ENCODE peak calls at places on chromosomes 7 and 10, in seven cellular contexts. P is HCT116, G is lower lobe of right lung, A is keratinocyte, L is WERI-Rb-1, N is neuronal stem cell, F is thoracic aorta. X is an unnamed sample.
A peak's percentile ranks its signal among the peaks of the same experiment; 100 is the strongest.

GRCh38 chr7:101848168-101848951 is 30.9 kb downstream of the CUX1 start:
- DNase-seq in P (no peak), G (peak; percentile 58), A (no peak), L (no peak), N (no peak), F (no peak), X (no peak)

GRCh38 chr10:83539528-83540308 is 599.6 kb upstream of the GHITM start:
- DNase-seq in P (no peak), G (no peak), A (no peak), L (peak; percentile 35), N (no peak), F (peak; percentile 6), X (no peak)

GRCh38 chr7:114450431-114450830 is 35.8 kb downstream of the FOXP2 start:
- DNase-seq in P (no peak), G (no peak), A (no peak), L (no peak), N (no peak), F (no peak), X (no peak)

GRCh38 chr7:50446542-50446960 is 3.6 kb downstream of the FIGNL1 start:
- DNase-seq in P (peak; percentile 99), G (no peak), A (peak; percentile 96), L (no peak), N (no peak), F (no peak), X (no peak)

GRCh38 chr7:85115006-85115405 is 71.8 kb downstream of the SEMA3D start:
- DNase-seq in P (no peak), G (no peak), A (no peak), L (no peak), N (no peak), F (no peak), X (no peak)

GRCh38 chr7:142862401-142863400 is 7.8 kb downstream of the EPHB6 start:
- DNase-seq in P (no peak), G (no peak), A (no peak), L (no peak), N (no peak), F (no peak), X (no peak)

GRCh38 chr10:77926566-77927342 is at the start of gene DLG5:
- DNase-seq in P (no peak), G (peak; percentile 74), A (no peak), L (peak; percentile 73), N (peak; percentile 55), F (no peak), X (peak; percentile 7)

GRCh38 chr10:14500172-14500765 is 169.5 kb upstream of the FRMD4A start:
- DNase-seq in P (no peak), G (no peak), A (no peak), L (no peak), N (no peak), F (no peak), X (no peak)

GRCh38 chr10:127195041-127195506 is 1.3 kb downstream of the INSYN2A start:
- DNase-seq in P (no peak), G (no peak), A (no peak), L (peak; percentile 11), N (no peak), F (no peak), X (no peak)

GRCh38 chr7:6181136-6181535 is 91.3 kb downstream of the CYTH3 start:
- DNase-seq in P (no peak), G (no peak), A (no peak), L (no peak), N (no peak), F (no peak), X (no peak)

GRCh38 chr10:48722153-48722861 is 37.6 kb downstream of the WDFY4 start:
- DNase-seq in P (no peak), G (no peak), A (no peak), L (no peak), N (no peak), F (no peak), X (no peak)

GRCh38 chr7:2438181-2438580 is 34.8 kb downstream of the CHST12 start:
- DNase-seq in P (no peak), G (no peak), A (no peak), L (no peak), N (no peak), F (no peak), X (no peak)

GRCh38 chr7:112225006-112225405 is 18.5 kb downstream of the ZNF277 start:
- DNase-seq in P (no peak), G (no peak), A (no peak), L (no peak), N (no peak), F (no peak), X (no peak)

GRCh38 chr10:86969421-86970041 is 1.2 kb downstream of the ADIRF start:
- DNase-seq in P (no peak), G (no peak), A (no peak), L (no peak), N (no peak), F (no peak), X (no peak)

GRCh38 chr7:36747251-36747968 is 23.1 kb upstream of the AOAH start:
- DNase-seq in P (no peak), G (no peak), A (no peak), L (no peak), N (no peak), F (no peak), X (no peak)

GRCh38 chr10:62308101-62308500 is 39.5 kb upstream of the RTKN2 start:
- DNase-seq in P (no peak), G (no peak), A (no peak), L (no peak), N (no peak), F (no peak), X (no peak)

GRCh38 chr10:118571123-118571522 is 24.3 kb downstream of the PRLHR start:
- DNase-seq in P (no peak), G (no peak), A (no peak), L (no peak), N (peak; percentile 11), F (no peak), X (no peak)

GRCh38 chr10:116888380-116889055 is 39.2 kb downstream of the ENO4 start:
- DNase-seq in P (peak; percentile 56), G (peak; percentile 59), A (peak; percentile 44), L (no peak), N (no peak), F (peak; percentile 17), X (no peak)

GRCh38 chr10:28790146-28790545 is 112.8 kb downstream of the BAMBI start:
- DNase-seq in P (no peak), G (no peak), A (no peak), L (no peak), N (no peak), F (no peak), X (no peak)

GRCh38 chr10:21083861-21084260 is 186.8 kb upstream of the NEBL start:
- DNase-seq in P (no peak), G (no peak), A (no peak), L (no peak), N (no peak), F (no peak), X (no peak)

GRCh38 chr7:130273863-130274262 is 7.2 kb downstream of the CPA2 start:
- DNase-seq in P (no peak), G (no peak), A (no peak), L (no peak), N (no peak), F (no peak), X (no peak)

GRCh38 chr7:130273081-130273699 is 6.5 kb downstream of the CPA2 start:
- DNase-seq in P (no peak), G (no peak), A (no peak), L (no peak), N (peak; percentile 95), F (no peak), X (no peak)

GRCh38 chr7:130274983-130275649 is 8.5 kb downstream of the CPA2 start:
- DNase-seq in P (no peak), G (no peak), A (no peak), L (no peak), N (no peak), F (no peak), X (no peak)

GRCh38 chr7:130270947-130271790 is 4.5 kb downstream of the CPA2 start:
- DNase-seq in P (no peak), G (no peak), A (no peak), L (no peak), N (no peak), F (no peak), X (no peak)

DNA sequence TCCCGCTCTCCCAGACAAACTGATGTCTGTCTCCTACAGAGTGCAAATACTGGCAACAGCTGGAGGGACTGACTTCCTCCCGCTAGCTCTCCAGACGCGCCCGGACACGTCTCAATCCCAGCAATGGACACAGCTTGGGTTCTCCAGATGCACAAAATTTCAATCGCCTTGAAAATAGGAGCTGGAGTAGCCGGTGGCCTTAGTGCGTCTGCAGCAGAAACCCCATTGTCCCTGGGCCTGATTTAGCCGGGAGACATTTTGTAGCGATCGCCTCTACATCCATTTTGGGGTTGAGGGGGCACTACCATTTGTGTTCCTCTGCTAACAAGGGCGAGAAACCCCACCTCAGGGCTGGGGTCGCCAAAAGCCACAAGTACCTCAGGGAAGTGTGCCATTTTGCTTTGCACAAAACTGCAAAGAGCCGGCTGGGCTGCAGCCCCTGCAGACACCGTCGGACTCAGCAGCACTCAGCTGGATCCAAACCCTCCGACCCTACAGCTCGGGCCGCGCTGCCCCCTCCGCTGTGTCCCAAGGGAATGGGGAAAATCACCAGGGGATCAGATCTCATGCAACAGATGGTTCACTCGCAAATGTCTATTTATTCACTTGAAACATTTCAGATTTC is 5.9 kb downstream of the CPA2 start:
- DNase-seq in P (no peak), G (no peak), A (no peak), L (peak; percentile 30), N (no peak), F (no peak), X (no peak)
- H3K27ac ChIP-seq in P (no peak overlapping the region), G (no peak overlapping the region), A (peak overlapping the region; percentile 54), L (peak overlapping the region; percentile 34), N (peak overlapping the region; percentile 98), F (no peak overlapping the region), X (peak overlapping the region; percentile 34)

GRCh38 chr7:132430041-132430440 is 146.2 kb downstream of the PLXNA4 start:
- DNase-seq in P (no peak), G (no peak), A (no peak), L (no peak), N (no peak), F (no peak), X (no peak)
- H3K27ac ChIP-seq in P (no peak overlapping the region), G (no peak overlapping the region), A (no peak overlapping the region), L (no peak overlapping the region), N (no peak overlapping the region), F (no peak overlapping the region), X (no peak overlapping the region)

GRCh38 chr7:13448243-13448642 is 541.2 kb downstream of the ETV1 start:
- DNase-seq in P (no peak), G (no peak), A (no peak), L (no peak), N (no peak), F (no peak), X (no peak)
- H3K27ac ChIP-seq in P (no peak overlapping the region), G (no peak overlapping the region), A (no peak overlapping the region), L (no peak overlapping the region), N (no peak overlapping the region), F (no peak overlapping the region), X (no peak overlapping the region)

DNA sequence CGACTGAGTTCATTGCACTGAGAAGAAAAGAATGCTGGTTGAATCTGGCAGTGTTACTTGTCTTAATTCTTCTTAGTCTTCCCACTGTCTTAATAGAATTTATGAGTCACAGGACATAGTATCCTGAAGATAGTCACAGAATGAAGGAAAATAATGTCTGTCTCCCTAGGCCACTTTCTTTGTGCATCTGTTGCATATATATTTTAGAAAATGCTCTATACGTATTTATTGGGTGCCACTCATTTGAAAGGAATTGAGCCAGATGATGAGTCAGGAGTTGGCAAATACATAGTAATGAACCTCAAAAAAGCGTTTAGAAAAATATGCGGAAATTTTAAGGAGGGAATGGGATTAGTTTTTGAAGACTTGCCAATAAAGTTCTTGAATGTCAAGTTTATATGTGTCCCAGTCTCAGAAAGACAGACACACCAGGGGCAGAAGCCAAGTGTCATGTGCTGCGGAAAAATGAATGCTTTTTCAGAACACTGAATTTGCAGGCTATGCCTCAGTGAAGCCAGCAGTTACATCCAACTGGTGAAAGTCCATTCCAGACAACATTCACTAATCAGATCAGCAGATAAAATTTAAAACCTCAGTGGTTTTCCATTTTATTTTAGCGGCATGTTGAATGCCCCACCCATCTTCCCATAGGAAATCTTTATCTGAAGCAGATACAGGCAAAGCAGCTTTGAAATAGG is 308.3 kb downstream of the BICC1 start:
- DNase-seq in P (no peak), G (no peak), A (peak; percentile 50), L (no peak), N (no peak), F (no peak), X (no peak)
- H3K27ac ChIP-seq in P (no peak overlapping the region), G (no peak overlapping the region), A (peak overlapping the region; percentile 48), L (no peak overlapping the region), N (no peak overlapping the region), F (no peak overlapping the region), X (no peak overlapping the region)

X was measured in caudate nucleus.